ENCODE peak calls at places on chromosomes 12 and 14, in four cellular contexts. One of them, this sample, is unnamed.
A peak's percentile ranks its signal among the peaks of the same experiment; 100 is the strongest.

GRCh38 chr14:70257526-70257925 is 68.8 kb upstream of the SLC8A3 start:
- DNase-seq in GM12878: no peak
- DNase-seq in K562: peak; percentile 50
- DNase-seq in HepG2: no peak
- DNase-seq in this sample: peak; percentile 75

GRCh38 chr12:10849425-10849878 is at the start of gene PRR4:
- DNase-seq in K562: no peak
- DNase-seq in HepG2: no peak
- DNase-seq in GM12878: no peak
- DNase-seq in this sample: no peak

GRCh38 chr12:6697584-6698351 is 2.8 kb downstream of the PIANP start:
- DNase-seq in HepG2: peak; percentile 45
- DNase-seq in K562: peak; percentile 40
- DNase-seq in GM12878: no peak
- DNase-seq in this sample: peak; percentile 71

GRCh38 chr14:83923836-83924235 is 1606.1 kb upstream of the FLRT2 start:
- DNase-seq in GM12878: no peak
- DNase-seq in K562: no peak
- DNase-seq in HepG2: no peak
- DNase-seq in this sample: no peak

GRCh38 chr14:90235179-90235976 is 21.0 kb upstream of the PSMC1 start:
- DNase-seq in HepG2: peak; percentile 13
- DNase-seq in K562: peak; percentile 73
- DNase-seq in GM12878: no peak
- DNase-seq in this sample: peak; percentile 89

GRCh38 chr14:89508863-89509262 is 91.8 kb upstream of the FOXN3 start:
- DNase-seq in HepG2: no peak
- DNase-seq in GM12878: no peak
- DNase-seq in K562: no peak
- DNase-seq in this sample: no peak

GRCh38 chr12:75684678-75685620 is 173.5 kb upstream of the KRR1 start:
- DNase-seq in K562: no peak
- DNase-seq in HepG2: no peak
- DNase-seq in GM12878: no peak
- DNase-seq in this sample: no peak

GRCh38 chr14:39265741-39266588 is 32.2 kb downstream of the MIA2 start:
- DNase-seq in GM12878: no peak
- DNase-seq in HepG2: no peak
- DNase-seq in K562: no peak
- DNase-seq in this sample: no peak

GRCh38 chr12:47152095-47152494 is 72.3 kb upstream of the AMIGO2 start:
- DNase-seq in HepG2: no peak
- DNase-seq in K562: no peak
- DNase-seq in GM12878: no peak
- DNase-seq in this sample: no peak

GRCh38 chr14:103727313-103728000 is 11.8 kb downstream of the ZFYVE21 start:
- DNase-seq in GM12878: no peak
- DNase-seq in K562: no peak
- DNase-seq in HepG2: no peak
- DNase-seq in this sample: no peak

GRCh38 chr12:113591480-113591971 is 119.9 kb upstream of the LHX5 start:
- DNase-seq in GM12878: no peak
- DNase-seq in K562: peak; percentile 93
- DNase-seq in HepG2: no peak
- DNase-seq in this sample: peak; percentile 52

GRCh38 chr14:36508418-36509051 is 11.5 kb downstream of the NKX2-1 start:
- DNase-seq in K562: no peak
- DNase-seq in GM12878: no peak
- DNase-seq in HepG2: no peak
- DNase-seq in this sample: peak; percentile 58

GRCh38 chr14:50675597-50675996 is 7.5 kb upstream of the SAV1 start:
- DNase-seq in K562: no peak
- DNase-seq in GM12878: no peak
- DNase-seq in HepG2: no peak
- DNase-seq in this sample: no peak

GRCh38 chr14:31449971-31450610 is 7.2 kb downstream of the DTD2 start:
- DNase-seq in GM12878: no peak
- DNase-seq in HepG2: peak; percentile 68
- DNase-seq in K562: peak; percentile 13
- DNase-seq in this sample: no peak

GRCh38 chr14:99166506-99166905 is 105.5 kb downstream of the BCL11B start:
- DNase-seq in K562: no peak
- DNase-seq in HepG2: no peak
- DNase-seq in GM12878: no peak
- DNase-seq in this sample: no peak

GRCh38 chr14:106625181-106625580 is 1098.8 kb downstream of the TMEM121 start:
- DNase-seq in HepG2: no peak
- DNase-seq in GM12878: no peak
- DNase-seq in K562: no peak
- DNase-seq in this sample: no peak

GRCh38 chr12:132406498-132407461 is 77.4 kb upstream of the GALNT9 start:
- DNase-seq in HepG2: no peak
- DNase-seq in K562: no peak
- DNase-seq in GM12878: no peak
- DNase-seq in this sample: no peak

GRCh38 chr12:102891756-102892155 is 25.3 kb downstream of the PAH start:
- DNase-seq in K562: no peak
- DNase-seq in HepG2: no peak
- DNase-seq in GM12878: no peak
- DNase-seq in this sample: no peak

GRCh38 chr14:68332011-68332410 is 460.9 kb downstream of the ZFP36L1 start:
- DNase-seq in HepG2: no peak
- DNase-seq in GM12878: no peak
- DNase-seq in K562: no peak
- DNase-seq in this sample: no peak

GRCh38 chr14:50319721-50320120 is 7.6 kb downstream of the DMAC2L start:
- DNase-seq in K562: no peak
- DNase-seq in GM12878: no peak
- DNase-seq in HepG2: no peak
- DNase-seq in this sample: no peak

GRCh38 chr12:71476513-71476912 is 36.9 kb downstream of the LGR5 start:
- DNase-seq in GM12878: no peak
- DNase-seq in HepG2: no peak
- DNase-seq in K562: no peak
- DNase-seq in this sample: no peak

GRCh38 chr12:51905507-51906438 is 1.5 kb upstream of the ACVRL1 start:
- DNase-seq in K562: peak; percentile 66
- DNase-seq in GM12878: no peak
- DNase-seq in HepG2: no peak
- DNase-seq in this sample: no peak

GRCh38 chr12:12441891-12442461 is 85.1 kb downstream of the BORCS5 start:
- DNase-seq in K562: no peak
- DNase-seq in GM12878: no peak
- DNase-seq in HepG2: no peak
- DNase-seq in this sample: no peak

GRCh38 chr12:32084017-32084688 is 22.5 kb upstream of the BICD1 start:
- DNase-seq in HepG2: no peak
- DNase-seq in K562: no peak
- DNase-seq in GM12878: no peak
- DNase-seq in this sample: no peak

GRCh38 chr14:25006961-25007795 is 42.8 kb downstream of the STXBP6 start:
- DNase-seq in K562: no peak
- DNase-seq in HepG2: peak; percentile 70
- DNase-seq in GM12878: no peak
- DNase-seq in this sample: no peak

GRCh38 chr14:38367922-38368321 is 112.0 kb upstream of the CLEC14A start:
- DNase-seq in HepG2: no peak
- DNase-seq in GM12878: no peak
- DNase-seq in K562: no peak
- DNase-seq in this sample: no peak

GRCh38 chr12:53381739-53382630 is 2.0 kb downstream of the SP1 start:
- DNase-seq in GM12878: peak; percentile 63
- DNase-seq in K562: no peak
- DNase-seq in HepG2: peak; percentile 56
- DNase-seq in this sample: peak; percentile 60

GRCh38 chr12:128603573-128604120 is 220.1 kb downstream of the SLC15A4 start:
- DNase-seq in HepG2: no peak
- DNase-seq in K562: no peak
- DNase-seq in GM12878: no peak
- DNase-seq in this sample: no peak

GRCh38 chr14:21267431-21267845 is 1.8 kb downstream of the HNRNPC start:
- DNase-seq in GM12878: no peak
- DNase-seq in HepG2: no peak
- DNase-seq in K562: no peak
- DNase-seq in this sample: no peak

GRCh38 chr14:92605274-92605940 is 91.8 kb downstream of the RIN3 start:
- DNase-seq in K562: no peak
- DNase-seq in HepG2: no peak
- DNase-seq in GM12878: no peak
- DNase-seq in this sample: no peak

GRCh38 chr12:69987453-69988102 is 162.6 kb downstream of the MYRFL start:
- DNase-seq in HepG2: peak; percentile 24
- DNase-seq in K562: no peak
- DNase-seq in GM12878: no peak
- DNase-seq in this sample: no peak

GRCh38 chr14:69152181-69152943 is 557 bp downstream of the DCAF5 start:
- DNase-seq in GM12878: no peak
- DNase-seq in K562: peak; percentile 56
- DNase-seq in HepG2: peak; percentile 20
- DNase-seq in this sample: peak; percentile 43

GRCh38 chr12:130613831-130614230 is 102.3 kb downstream of the RIMBP2 start:
- DNase-seq in K562: no peak
- DNase-seq in HepG2: no peak
- DNase-seq in GM12878: no peak
- DNase-seq in this sample: no peak
- TF ChIP-seq CREM in K562: no peak
- TF ChIP-seq CREM in HepG2: no peak
- TF ChIP-seq CREM in GM12878: no peak
- TF ChIP-seq CREM in this sample: no peak

GRCh38 chr12:112096667-112097066 is 11.9 kb downstream of the NAA25 start:
- DNase-seq in GM12878: no peak
- DNase-seq in K562: no peak
- DNase-seq in HepG2: no peak
- DNase-seq in this sample: no peak
- TF ChIP-seq CREM in GM12878: no peak
- TF ChIP-seq CREM in K562: no peak
- TF ChIP-seq CREM in HepG2: no peak
- TF ChIP-seq CREM in this sample: no peak

DNA sequence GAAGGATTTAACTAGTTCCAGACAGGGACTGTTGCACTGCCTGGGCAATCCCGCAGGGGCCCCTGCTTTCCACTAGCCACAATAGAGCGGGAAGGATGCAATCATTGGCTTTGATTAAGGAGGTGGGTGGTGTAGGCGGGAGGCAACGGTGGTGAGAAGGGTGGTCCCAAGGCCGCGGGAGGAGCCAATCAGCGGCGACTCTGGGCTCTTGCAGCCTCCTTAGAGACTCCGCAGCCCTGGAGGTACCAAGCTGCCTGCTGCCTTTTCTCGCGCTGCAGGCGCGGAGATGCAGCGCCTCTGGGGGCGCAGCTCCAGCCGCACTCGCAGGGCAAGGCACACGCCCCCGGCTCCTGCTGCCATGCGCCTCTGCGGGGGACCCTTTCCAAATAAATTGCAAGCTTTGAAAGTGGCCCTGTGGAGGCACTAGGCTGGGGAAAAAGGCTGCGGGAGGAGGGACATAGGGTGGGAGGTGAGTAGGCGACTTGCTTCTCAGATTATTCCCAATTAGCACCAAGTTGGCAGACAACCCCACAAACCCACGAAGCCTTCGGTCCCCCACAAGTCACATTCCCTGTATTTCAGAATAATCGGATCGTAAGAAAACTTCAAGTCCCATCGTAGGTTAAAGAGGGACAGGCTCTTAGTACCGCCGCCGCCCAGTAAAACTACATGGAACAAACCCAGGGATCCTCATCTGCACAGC is 860 bp upstream of the KCNA1 start:
- DNase-seq in HepG2: no peak
- DNase-seq in GM12878: no peak
- DNase-seq in K562: no peak
- DNase-seq in this sample: peak; percentile 85
- TF ChIP-seq CREM in HepG2: no peak
- TF ChIP-seq CREM in GM12878: no peak
- TF ChIP-seq CREM in K562: no peak
- TF ChIP-seq CREM in this sample: no peak

GRCh38 chr12:83143937-83144336 is 457.2 kb downstream of the TMTC2 start:
- DNase-seq in K562: no peak
- DNase-seq in HepG2: no peak
- DNase-seq in GM12878: no peak
- DNase-seq in this sample: no peak
- TF ChIP-seq CREM in K562: no peak
- TF ChIP-seq CREM in HepG2: no peak
- TF ChIP-seq CREM in GM12878: no peak
- TF ChIP-seq CREM in this sample: no peak

This sample was measured in WTC11.